ENCODE peak calls at places on chromosomes 12 and 14, in four cellular contexts. One of them, this sample, is unnamed.

GRCh38 chr12:49702676-49703228 is 4.5 kb downstream of the FMNL3 start:
- DNase-seq in K562: no peak
- DNase-seq in GM12878: no peak
- DNase-seq in HepG2: no peak
- DNase-seq in this sample: no peak

GRCh38 chr12:120944645-120945217 is 33.6 kb upstream of the HNF1A start:
- DNase-seq in K562: peak
- DNase-seq in GM12878: no peak
- DNase-seq in HepG2: no peak
- DNase-seq in this sample: peak

GRCh38 chr14:104549536-104550339 is 29.8 kb upstream of the C14orf180 start:
- DNase-seq in K562: no peak
- DNase-seq in GM12878: no peak
- DNase-seq in HepG2: no peak
- DNase-seq in this sample: no peak

GRCh38 chr12:57993030-57993429 is 51.7 kb downstream of the ATP23 start:
- DNase-seq in K562: no peak
- DNase-seq in GM12878: no peak
- DNase-seq in HepG2: no peak
- DNase-seq in this sample: no peak

GRCh38 chr12:3135522-3136461 is 58.6 kb downstream of the TSPAN9 start:
- DNase-seq in K562: peak
- DNase-seq in GM12878: peak
- DNase-seq in HepG2: peak
- DNase-seq in this sample: peak

GRCh38 chr12:79661629-79662028 is 29.1 kb downstream of the PAWR start:
- DNase-seq in K562: no peak
- DNase-seq in GM12878: no peak
- DNase-seq in HepG2: no peak
- DNase-seq in this sample: no peak

GRCh38 chr12:102730996-102731395 is 186.0 kb downstream of the PAH start:
- DNase-seq in K562: no peak
- DNase-seq in GM12878: no peak
- DNase-seq in HepG2: no peak
- DNase-seq in this sample: no peak

GRCh38 chr14:73725116-73726024 is 11.2 kb upstream of the PNMA1 start:
- DNase-seq in K562: peak
- DNase-seq in GM12878: no peak
- DNase-seq in HepG2: no peak
- DNase-seq in this sample: no peak

GRCh38 chr12:122860854-122861585 is 25.8 kb downstream of the HIP1R start:
- DNase-seq in K562: no peak
- DNase-seq in GM12878: no peak
- DNase-seq in HepG2: no peak
- DNase-seq in this sample: peak

GRCh38 chr12:127278351-127278750 is 988.6 kb upstream of the TMEM132C start:
- DNase-seq in K562: no peak
- DNase-seq in GM12878: no peak
- DNase-seq in HepG2: no peak
- DNase-seq in this sample: no peak

GRCh38 chr14:93962701-93963601 is 13.4 kb downstream of the ASB2 start:
- DNase-seq in K562: no peak
- DNase-seq in GM12878: peak
- DNase-seq in HepG2: no peak
- DNase-seq in this sample: no peak

GRCh38 chr14:32507029-32507984 is 178.2 kb downstream of the AKAP6 start:
- DNase-seq in K562: no peak
- DNase-seq in GM12878: no peak
- DNase-seq in HepG2: no peak
- DNase-seq in this sample: no peak

GRCh38 chr12:38838211-38838850 is 67.1 kb downstream of the CPNE8 start:
- DNase-seq in K562: no peak
- DNase-seq in GM12878: no peak
- DNase-seq in HepG2: no peak
- DNase-seq in this sample: no peak

GRCh38 chr12:124881123-124881522 is 17.5 kb upstream of the SCARB1 start:
- DNase-seq in K562: no peak
- DNase-seq in GM12878: no peak
- DNase-seq in HepG2: peak
- DNase-seq in this sample: no peak

GRCh38 chr12:6241495-6241894 is 41.3 kb downstream of the CD9 start:
- DNase-seq in K562: peak
- DNase-seq in GM12878: no peak
- DNase-seq in HepG2: no peak
- DNase-seq in this sample: no peak

GRCh38 chr12:68236421-68237059 is 10.9 kb upstream of the IL26 start:
- DNase-seq in K562: peak
- DNase-seq in GM12878: peak
- DNase-seq in HepG2: peak
- DNase-seq in this sample: no peak

GRCh38 chr12:8914716-8915526 is 612 bp downstream of the PHC1 start:
- DNase-seq in K562: peak
- DNase-seq in GM12878: no peak
- DNase-seq in HepG2: peak
- DNase-seq in this sample: peak

GRCh38 chr12:132484891-132485441 is 5.0 kb upstream of the FBRSL1 start:
- DNase-seq in K562: no peak
- DNase-seq in GM12878: no peak
- DNase-seq in HepG2: no peak
- DNase-seq in this sample: no peak

GRCh38 chr14:24113801-24114535 is 609 bp upstream of the DCAF11 start:
- DNase-seq in K562: peak
- DNase-seq in GM12878: peak
- DNase-seq in HepG2: peak
- DNase-seq in this sample: peak

GRCh38 chr12:77299910-77300772 is 234.8 kb upstream of the E2F7 start:
- DNase-seq in K562: no peak
- DNase-seq in GM12878: no peak
- DNase-seq in HepG2: no peak
- DNase-seq in this sample: no peak

GRCh38 chr14:42113358-42114070 is 506.8 kb downstream of the LRFN5 start:
- DNase-seq in K562: no peak
- DNase-seq in GM12878: no peak
- DNase-seq in HepG2: no peak
- DNase-seq in this sample: no peak

GRCh38 chr12:99960312-99960711 is 24.4 kb downstream of the ANKS1B start:
- DNase-seq in K562: no peak
- DNase-seq in GM12878: no peak
- DNase-seq in HepG2: no peak
- DNase-seq in this sample: no peak

GRCh38 chr14:95387826-95388445 is 68.2 kb upstream of the CLMN start:
- DNase-seq in K562: no peak
- DNase-seq in GM12878: no peak
- DNase-seq in HepG2: no peak
- DNase-seq in this sample: no peak

GRCh38 chr14:77063581-77064289 is 34.3 kb upstream of the CIPC start:
- DNase-seq in K562: no peak
- DNase-seq in GM12878: no peak
- DNase-seq in HepG2: no peak
- DNase-seq in this sample: no peak

GRCh38 chr12:25121916-25122315 is 73.0 kb downstream of the DNAI7 start:
- DNase-seq in K562: no peak
- DNase-seq in GM12878: no peak
- DNase-seq in HepG2: no peak
- DNase-seq in this sample: no peak

GRCh38 chr14:36863271-36863670 is 201.6 kb downstream of the PAX9 start:
- DNase-seq in K562: no peak
- DNase-seq in GM12878: no peak
- DNase-seq in HepG2: no peak
- DNase-seq in this sample: no peak

GRCh38 chr14:58716706-58717105 is 78.9 kb downstream of the DACT1 start:
- DNase-seq in K562: no peak
- DNase-seq in GM12878: no peak
- DNase-seq in HepG2: no peak
- DNase-seq in this sample: no peak

GRCh38 chr12:127144770-127145169 is 1122.2 kb upstream of the TMEM132C start:
- DNase-seq in K562: no peak
- DNase-seq in GM12878: no peak
- DNase-seq in HepG2: no peak
- DNase-seq in this sample: no peak

GRCh38 chr12:84091642-84092041 is 821.0 kb downstream of the SLC6A15 start:
- DNase-seq in K562: no peak
- DNase-seq in GM12878: no peak
- DNase-seq in HepG2: no peak
- DNase-seq in this sample: no peak

GRCh38 chr12:111942557-111942956 is 70.4 kb downstream of the TMEM116 start:
- DNase-seq in K562: no peak
- DNase-seq in GM12878: no peak
- DNase-seq in HepG2: no peak
- DNase-seq in this sample: no peak
- TF ChIP-seq CREM in K562: peak
- TF ChIP-seq CREM in GM12878: no peak
- TF ChIP-seq CREM in HepG2: no peak
- TF ChIP-seq CREM in this sample: no peak

GRCh38 chr12:10268037-10268436 is 39.6 kb upstream of the KLRD1 start:
- DNase-seq in K562: no peak
- DNase-seq in GM12878: no peak
- DNase-seq in HepG2: no peak
- DNase-seq in this sample: no peak
- TF ChIP-seq CREM in K562: no peak
- TF ChIP-seq CREM in GM12878: no peak
- TF ChIP-seq CREM in HepG2: no peak
- TF ChIP-seq CREM in this sample: no peak

DNA sequence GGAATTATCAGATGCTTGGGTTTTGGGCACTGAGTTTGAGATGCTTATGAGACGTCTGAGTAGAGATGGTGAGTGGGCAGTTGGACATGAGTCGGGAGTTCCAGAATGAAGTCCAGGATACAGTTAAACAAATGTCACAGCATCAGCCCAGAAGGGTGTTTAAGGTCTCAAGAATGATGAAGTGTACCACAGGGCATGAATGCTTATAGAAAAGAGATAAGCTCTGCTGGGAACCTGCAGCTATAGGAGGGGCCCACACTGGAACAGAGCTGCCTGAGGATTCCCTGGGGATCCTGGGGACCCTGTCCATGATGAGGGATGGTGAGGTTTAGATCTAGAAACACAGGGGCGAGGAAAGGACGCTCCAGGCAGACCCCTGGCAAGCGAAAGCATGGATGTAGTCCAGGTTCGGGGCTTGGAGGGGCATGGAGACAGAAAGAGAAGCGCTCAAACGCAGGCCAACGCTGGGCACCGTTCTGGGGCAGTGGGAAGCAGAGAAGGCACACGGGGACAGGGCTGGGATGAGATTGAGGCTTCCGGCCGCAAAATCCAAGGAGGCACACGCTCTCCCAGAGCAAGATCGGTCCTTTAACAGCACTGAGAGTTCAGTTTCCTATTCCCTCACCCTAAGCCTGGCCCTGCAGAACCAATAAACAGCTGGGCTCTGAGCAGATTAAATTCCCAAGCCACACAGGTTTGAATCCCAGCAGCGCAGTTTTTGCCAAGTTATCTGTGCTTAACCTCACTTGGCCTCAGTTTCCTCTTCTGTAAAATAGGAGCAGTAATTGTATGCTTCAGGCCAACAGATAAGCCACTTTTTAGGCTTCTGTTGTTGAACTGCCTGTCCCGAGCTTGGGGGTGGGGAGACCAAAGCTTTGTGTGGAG is 52.9 kb downstream of the EID3 start:
- DNase-seq in K562: no peak
- DNase-seq in GM12878: no peak
- DNase-seq in HepG2: no peak
- DNase-seq in this sample: no peak
- TF ChIP-seq CREM in K562: no peak
- TF ChIP-seq CREM in GM12878: no peak
- TF ChIP-seq CREM in HepG2: no peak
- TF ChIP-seq CREM in this sample: no peak

DNA sequence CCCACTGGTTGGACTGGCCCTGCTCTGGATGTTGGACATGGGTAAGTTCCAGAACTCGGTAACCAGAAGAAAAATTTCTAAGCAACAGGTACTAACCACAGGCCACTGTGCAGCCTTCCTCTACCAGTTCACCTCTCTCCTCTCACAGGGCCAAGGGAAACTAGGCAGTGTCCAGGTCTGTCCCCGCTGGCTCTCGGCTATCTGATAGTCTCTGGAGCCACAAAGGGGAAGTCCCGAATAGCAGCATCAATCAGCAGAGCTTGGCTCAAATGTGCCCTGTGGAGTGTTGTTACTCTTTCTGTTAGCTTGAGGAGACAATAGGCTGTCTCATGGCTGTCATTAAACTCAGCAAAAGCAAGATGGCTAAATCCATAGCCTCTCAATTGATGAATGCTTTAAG is 73.2 kb downstream of the TSPAN11 start:
- DNase-seq in K562: no peak
- DNase-seq in GM12878: no peak
- DNase-seq in HepG2: no peak
- DNase-seq in this sample: no peak
- TF ChIP-seq CREM in K562: no peak
- TF ChIP-seq CREM in GM12878: no peak
- TF ChIP-seq CREM in HepG2: no peak
- TF ChIP-seq CREM in this sample: no peak

DNA sequence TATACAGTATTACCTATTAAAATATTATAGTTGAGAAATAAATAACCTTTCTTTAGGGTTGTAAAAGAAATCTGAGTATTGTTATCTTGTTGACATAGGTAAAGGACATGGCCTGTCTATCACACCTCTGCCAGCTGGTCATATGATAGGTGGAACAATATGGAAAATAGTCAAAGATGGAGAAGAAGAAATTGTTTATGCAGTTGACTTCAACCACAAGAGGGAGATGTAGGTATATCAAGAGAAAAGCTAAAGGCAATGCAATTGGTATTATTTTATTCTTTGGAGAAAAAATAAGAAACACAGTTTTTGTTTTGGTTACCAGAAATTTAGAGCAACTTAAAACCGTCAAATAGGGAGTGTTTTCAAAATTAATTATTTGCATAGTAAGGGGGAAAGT is 13.5 kb downstream of the CPSF2 start:
- DNase-seq in K562: no peak
- DNase-seq in GM12878: no peak
- DNase-seq in HepG2: peak
- DNase-seq in this sample: no peak
- TF ChIP-seq CREM in K562: no peak
- TF ChIP-seq CREM in GM12878: no peak
- TF ChIP-seq CREM in HepG2: no peak
- TF ChIP-seq CREM in this sample: no peak

GRCh38 chr14:75176142-75176820 is at the start of gene TMED10:
- DNase-seq in K562: peak
- DNase-seq in GM12878: no peak
- DNase-seq in HepG2: peak
- DNase-seq in this sample: peak
- TF ChIP-seq CREM in K562: peak
- TF ChIP-seq CREM in GM12878: peak
- TF ChIP-seq CREM in HepG2: peak
- TF ChIP-seq CREM in this sample: no peak